ENCODE peak calls at places on chromosomes 1 and 21, in six cellular contexts. One of them, this sample, is unnamed.

GRCh38 chr1:2044510-2045319 is 5.5 kb upstream of the PRKCZ start:
- DNase-seq in LoVo: peak; percentile 54
- DNase-seq in RPMI7951: peak; percentile 35
- DNase-seq in globus pallidus: peak; percentile 48
- DNase-seq in T-cell: peak; percentile 72
- DNase-seq in NCI-H1930: peak; percentile 47
- DNase-seq in this sample: no peak

GRCh38 chr1:69645477-69645876 is 77.8 kb downstream of the LRRC7 start:
- DNase-seq in LoVo: no peak
- DNase-seq in RPMI7951: no peak
- DNase-seq in globus pallidus: peak; percentile 36
- DNase-seq in T-cell: no peak
- DNase-seq in NCI-H1930: no peak
- DNase-seq in this sample: no peak

GRCh38 chr1:160460683-160461287 is 60.4 kb downstream of the VANGL2 start:
- DNase-seq in LoVo: no peak
- DNase-seq in RPMI7951: no peak
- DNase-seq in globus pallidus: no peak
- DNase-seq in T-cell: no peak
- DNase-seq in NCI-H1930: no peak
- DNase-seq in this sample: no peak

GRCh38 chr1:36306210-36306901 is at the start of gene SH3D21:
- DNase-seq in LoVo: peak; percentile 71
- DNase-seq in RPMI7951: no peak
- DNase-seq in globus pallidus: no peak
- DNase-seq in T-cell: no peak
- DNase-seq in NCI-H1930: peak; percentile 60
- DNase-seq in this sample: no peak

GRCh38 chr1:24641646-24642151 is 1.4 kb upstream of the SRRM1 start:
- DNase-seq in LoVo: no peak
- DNase-seq in RPMI7951: no peak
- DNase-seq in globus pallidus: peak; percentile 22
- DNase-seq in T-cell: peak; percentile 20
- DNase-seq in NCI-H1930: no peak
- DNase-seq in this sample: no peak

GRCh38 chr1:6313382-6314265 is 52.7 kb upstream of the GPR153 start:
- DNase-seq in LoVo: no peak
- DNase-seq in RPMI7951: no peak
- DNase-seq in globus pallidus: no peak
- DNase-seq in T-cell: no peak
- DNase-seq in NCI-H1930: no peak
- DNase-seq in this sample: no peak

GRCh38 chr1:221845650-221846371 is 103.9 kb upstream of the DUSP10 start:
- DNase-seq in LoVo: peak; percentile 61
- DNase-seq in RPMI7951: peak; percentile 75
- DNase-seq in globus pallidus: no peak
- DNase-seq in T-cell: no peak
- DNase-seq in NCI-H1930: peak; percentile 8
- DNase-seq in this sample: no peak

GRCh38 chr1:205335692-205336091 is 14.1 kb upstream of the NUAK2 start:
- DNase-seq in LoVo: peak; percentile 81
- DNase-seq in RPMI7951: peak; percentile 63
- DNase-seq in globus pallidus: peak; percentile 86
- DNase-seq in T-cell: peak; percentile 68
- DNase-seq in NCI-H1930: peak; percentile 81
- DNase-seq in this sample: peak; percentile 78

GRCh38 chr1:53316742-53317650 is 10.9 kb downstream of the LRP8 start:
- DNase-seq in LoVo: no peak
- DNase-seq in RPMI7951: peak; percentile 12
- DNase-seq in globus pallidus: no peak
- DNase-seq in T-cell: no peak
- DNase-seq in NCI-H1930: no peak
- DNase-seq in this sample: no peak

GRCh38 chr21:36395353-36396111 is 10.3 kb downstream of the CHAF1B start:
- DNase-seq in LoVo: no peak
- DNase-seq in RPMI7951: no peak
- DNase-seq in globus pallidus: no peak
- DNase-seq in T-cell: no peak
- DNase-seq in NCI-H1930: no peak
- DNase-seq in this sample: no peak

GRCh38 chr21:14923468-14923867 is 141.3 kb downstream of the NRIP1 start:
- DNase-seq in LoVo: no peak
- DNase-seq in RPMI7951: no peak
- DNase-seq in globus pallidus: no peak
- DNase-seq in T-cell: no peak
- DNase-seq in NCI-H1930: no peak
- DNase-seq in this sample: no peak

GRCh38 chr1:94988356-94988755 is 61.4 kb upstream of the CNN3 start:
- DNase-seq in LoVo: no peak
- DNase-seq in RPMI7951: no peak
- DNase-seq in globus pallidus: no peak
- DNase-seq in T-cell: no peak
- DNase-seq in NCI-H1930: no peak
- DNase-seq in this sample: no peak

GRCh38 chr21:35372201-35372600 is 323.1 kb upstream of the RUNX1 start:
- DNase-seq in LoVo: no peak
- DNase-seq in RPMI7951: no peak
- DNase-seq in globus pallidus: no peak
- DNase-seq in T-cell: no peak
- DNase-seq in NCI-H1930: no peak
- DNase-seq in this sample: no peak

GRCh38 chr1:38482080-38482826 is 377.3 kb downstream of the RRAGC start:
- DNase-seq in LoVo: no peak
- DNase-seq in RPMI7951: no peak
- DNase-seq in globus pallidus: no peak
- DNase-seq in T-cell: no peak
- DNase-seq in NCI-H1930: no peak
- DNase-seq in this sample: no peak

GRCh38 chr1:247415423-247416361 is at the start of gene NLRP3:
- DNase-seq in LoVo: peak; percentile 6
- DNase-seq in RPMI7951: peak; percentile 75
- DNase-seq in globus pallidus: peak; percentile 61
- DNase-seq in T-cell: peak; percentile 34
- DNase-seq in NCI-H1930: no peak
- DNase-seq in this sample: no peak

GRCh38 chr1:25369241-25369640 is 31.1 kb downstream of the TMEM50A start:
- DNase-seq in LoVo: no peak
- DNase-seq in RPMI7951: no peak
- DNase-seq in globus pallidus: no peak
- DNase-seq in T-cell: no peak
- DNase-seq in NCI-H1930: no peak
- DNase-seq in this sample: no peak

GRCh38 chr1:18182518-18183160 is 75.0 kb downstream of the IGSF21 start:
- DNase-seq in LoVo: no peak
- DNase-seq in RPMI7951: no peak
- DNase-seq in globus pallidus: no peak
- DNase-seq in T-cell: no peak
- DNase-seq in NCI-H1930: no peak
- DNase-seq in this sample: no peak

GRCh38 chr1:64133036-64133435 is 70.4 kb upstream of the UBE2U start:
- DNase-seq in LoVo: peak; percentile 36
- DNase-seq in RPMI7951: peak; percentile 99
- DNase-seq in globus pallidus: no peak
- DNase-seq in T-cell: no peak
- DNase-seq in NCI-H1930: no peak
- DNase-seq in this sample: no peak

This sample was measured in iPS DF 6.9.